ENCODE peak calls at places on chromosomes 5 and 9, in seven cellular contexts. U is CD8-positive, alpha-beta T cell; B is PC-3; D is HCT116; W is kidney epithelial cell; N is heart right ventricle; P is GM13976. E is an unnamed sample.

GRCh38 chr9:131233556-131233955 is 42.8 kb downstream of the FAM78A start:
- DNase-seq in N (no peak), P (no peak), U (no peak), D (no peak), W (no peak), B (no peak), E (no peak)

GRCh38 chr5:127088226-127088625 is 14.9 kb upstream of the C5orf63 start:
- DNase-seq in N (no peak), U (no peak), D (no peak), W (peak), P (no peak), B (peak), E (peak)

GRCh38 chr5:175286981-175287380 is 157.0 kb downstream of the DRD1 start:
- DNase-seq in W (no peak), D (no peak), N (no peak), P (no peak), U (no peak), B (no peak), E (no peak)

GRCh38 chr9:79568337-79569084 is 3.3 kb upstream of the TLE4 start:
- DNase-seq in W (no peak), P (no peak), U (no peak), N (no peak), D (no peak), B (no peak), E (no peak)

GRCh38 chr5:16713386-16713928 is 96.7 kb upstream of the RETREG1 start:
- DNase-seq in P (no peak), U (no peak), B (no peak), W (no peak), N (no peak), D (no peak), E (no peak)

GRCh38 chr9:34486572-34486971 is 28.0 kb downstream of the DNAI1 start:
- DNase-seq in P (no peak), D (no peak), U (no peak), N (no peak), W (no peak), B (no peak), E (no peak)

GRCh38 chr9:98897745-98898144 is 46.0 kb upstream of the COL15A1 start:
- DNase-seq in N (no peak), P (no peak), U (no peak), B (peak), D (no peak), W (no peak), E (no peak)

GRCh38 chr9:132773764-132774339 is 103.6 kb downstream of the GTF3C4 start:
- DNase-seq in W (no peak), B (no peak), D (no peak), P (no peak), U (no peak), N (no peak), E (no peak)

GRCh38 chr9:113887436-113887835 is 11.3 kb downstream of the ZNF618 start:
- DNase-seq in U (no peak), P (no peak), N (no peak), B (no peak), D (no peak), W (no peak), E (no peak)

GRCh38 chr9:19137282-19137681 is 10.0 kb upstream of the PLIN2 start:
- DNase-seq in P (no peak), W (peak), B (peak), N (no peak), D (no peak), U (no peak), E (peak)

GRCh38 chr9:35044071-35044470 is 28.4 kb downstream of the VCP start:
- DNase-seq in U (no peak), W (no peak), D (no peak), N (no peak), B (no peak), P (no peak), E (no peak)

GRCh38 chr9:81621785-81622243 is 67.5 kb downstream of the TLE1 start:
- DNase-seq in P (no peak), D (no peak), N (no peak), U (no peak), W (no peak), B (no peak), E (no peak)

GRCh38 chr9:121527371-121527770 is 27.7 kb upstream of the GGTA1 start:
- DNase-seq in B (no peak), P (no peak), U (no peak), D (no peak), N (peak), W (no peak), E (no peak)

GRCh38 chr5:109448838-109449237 is 39.1 kb upstream of the PJA2 start:
- DNase-seq in D (no peak), B (no peak), P (no peak), W (no peak), N (no peak), U (no peak), E (no peak)

GRCh38 chr9:125997510-125997823 is 250.3 kb downstream of the PBX3 start:
- DNase-seq in N (no peak), D (no peak), B (no peak), W (no peak), P (no peak), U (no peak), E (no peak)

GRCh38 chr9:82184524-82184923 is 196.0 kb downstream of the SPATA31D1 start:
- DNase-seq in U (no peak), P (no peak), N (no peak), W (no peak), D (no peak), B (no peak), E (no peak)

GRCh38 chr5:159426694-159427093 is 96.4 kb upstream of the IL12B start:
- DNase-seq in N (no peak), D (no peak), U (no peak), B (no peak), W (no peak), P (no peak), E (no peak)

GRCh38 chr5:132680780-132681475 is 7.1 kb downstream of the IL4 start:
- DNase-seq in U (peak), B (no peak), N (no peak), W (no peak), D (no peak), P (no peak), E (no peak)

GRCh38 chr5:111070272-111071134 is 1.0 kb upstream of the TSLP start:
- DNase-seq in N (no peak), U (no peak), P (no peak), W (no peak), B (no peak), D (no peak), E (peak)

GRCh38 chr5:122615146-122615545 is 159.7 kb upstream of the SNX2 start:
- DNase-seq in W (no peak), N (no peak), U (no peak), B (no peak), D (no peak), P (no peak), E (no peak)

GRCh38 chr9:92048924-92049625 is 66.1 kb downstream of the SPTLC1 start:
- DNase-seq in B (no peak), P (no peak), U (no peak), W (no peak), N (no peak), D (no peak), E (peak)

GRCh38 chr5:95730730-95731570 is at the start of gene RHOBTB3:
- DNase-seq in N (peak), D (peak), B (peak), P (peak), U (peak), W (no peak), E (peak)

GRCh38 chr5:21254161-21254560 is 1266.2 kb upstream of the CDH18 start:
- DNase-seq in W (no peak), P (no peak), N (no peak), D (no peak), B (no peak), U (no peak), E (no peak)

GRCh38 chr5:96125335-96125891 is 163.8 kb upstream of the ELL2 start:
- DNase-seq in W (no peak), P (no peak), B (no peak), U (no peak), D (no peak), N (peak), E (peak)

GRCh38 chr9:118575341-118576070 is 793.7 kb downstream of the BRINP1 start:
- DNase-seq in W (no peak), P (no peak), N (no peak), D (no peak), B (no peak), U (no peak), E (peak)

GRCh38 chr9:96874947-96875459 is 20.7 kb upstream of the ZNF782 start:
- DNase-seq in W (peak), U (no peak), N (no peak), P (peak), B (peak), D (peak), E (no peak)

GRCh38 chr9:26675055-26675454 is 217.5 kb downstream of the CAAP1 start:
- DNase-seq in N (no peak), B (peak), W (no peak), D (no peak), U (no peak), P (no peak), E (peak)

GRCh38 chr9:89179920-89180667 is 1.5 kb upstream of the SHC3 start:
- DNase-seq in W (peak), N (peak), U (peak), P (peak), B (peak), D (peak), E (peak)

GRCh38 chr5:53333160-53333559 is 147.3 kb upstream of the FST start:
- DNase-seq in W (no peak), N (no peak), B (peak), U (no peak), P (no peak), D (no peak), E (peak)

GRCh38 chr5:145483211-145483610 is 351.9 kb downstream of the PRELID2 start:
- DNase-seq in W (peak), D (no peak), U (no peak), P (no peak), B (peak), N (no peak), E (peak)

GRCh38 chr5:73119492-73120157 is 750 bp upstream of the TMEM171 start:
- DNase-seq in B (no peak), P (no peak), D (no peak), U (no peak), N (no peak), W (no peak), E (no peak)

GRCh38 chr5:56406221-56406620 is 173.1 kb upstream of the ANKRD55 start:
- DNase-seq in U (no peak), P (no peak), D (no peak), W (no peak), N (no peak), B (no peak), E (no peak)

GRCh38 chr9:71105192-71105591 is 16.2 kb downstream of the TRPM3 start:
- DNase-seq in B (no peak), D (no peak), W (no peak), P (no peak), U (no peak), N (no peak), E (no peak)

GRCh38 chr5:37722236-37723146 is 117.3 kb downstream of the GDNF start:
- DNase-seq in W (peak), B (peak), D (peak), U (no peak), P (peak), N (no peak), E (peak)

GRCh38 chr5:33401482-33402390 is 39.0 kb upstream of the TARS1 start:
- DNase-seq in W (peak), N (no peak), P (no peak), D (peak), B (peak), U (no peak), E (peak)

GRCh38 chr9:135085830-135086546 is 1.5 kb upstream of the OLFM1 start:
- DNase-seq in D (peak), P (peak), U (no peak), N (peak), B (peak), W (no peak), E (peak)

GRCh38 chr5:14277407-14278320 is 134.5 kb downstream of the TRIO start:
- DNase-seq in P (no peak), U (no peak), W (no peak), D (no peak), N (no peak), B (no peak), E (no peak)

GRCh38 chr9:36793277-36793676 is 220.6 kb downstream of the MELK start:
- DNase-seq in U (no peak), D (peak), P (no peak), W (no peak), N (no peak), B (no peak), E (no peak)
- TF ChIP-seq CTCF in U (no peak), D (peak), P (no peak), W (peak), N (no peak), B (peak), E (peak)

GRCh38 chr5:141492168-141492885 is 3.4 kb downstream of the PCDHGC5 start:
- DNase-seq in U (no peak), D (no peak), P (peak), W (no peak), B (no peak), N (no peak), E (no peak)

GRCh38 chr5:141495456-141495811 is 6.6 kb downstream of the PCDHGC5 start:
- DNase-seq in P (no peak), D (no peak), U (no peak), N (no peak), B (no peak), W (no peak), E (no peak)

GRCh38 chr5:141491323-141492167 is 2.7 kb downstream of the PCDHGC5 start:
- DNase-seq in D (no peak), N (no peak), U (no peak), P (no peak), B (no peak), W (no peak), E (no peak)

GRCh38 chr5:141494761-141495455 is 6.0 kb downstream of the PCDHGC5 start:
- DNase-seq in P (no peak), U (no peak), B (no peak), W (no peak), D (no peak), N (no peak), E (no peak)

GRCh38 chr5:141493500-141494422 is 4.9 kb downstream of the PCDHGC5 start:
- DNase-seq in U (no peak), B (no peak), D (no peak), W (no peak), N (no peak), P (no peak), E (peak)
- TF ChIP-seq CTCF in U (no peak), B (no peak), D (no peak), W (no peak), N (no peak), P (no peak), E (no peak)

DNA sequence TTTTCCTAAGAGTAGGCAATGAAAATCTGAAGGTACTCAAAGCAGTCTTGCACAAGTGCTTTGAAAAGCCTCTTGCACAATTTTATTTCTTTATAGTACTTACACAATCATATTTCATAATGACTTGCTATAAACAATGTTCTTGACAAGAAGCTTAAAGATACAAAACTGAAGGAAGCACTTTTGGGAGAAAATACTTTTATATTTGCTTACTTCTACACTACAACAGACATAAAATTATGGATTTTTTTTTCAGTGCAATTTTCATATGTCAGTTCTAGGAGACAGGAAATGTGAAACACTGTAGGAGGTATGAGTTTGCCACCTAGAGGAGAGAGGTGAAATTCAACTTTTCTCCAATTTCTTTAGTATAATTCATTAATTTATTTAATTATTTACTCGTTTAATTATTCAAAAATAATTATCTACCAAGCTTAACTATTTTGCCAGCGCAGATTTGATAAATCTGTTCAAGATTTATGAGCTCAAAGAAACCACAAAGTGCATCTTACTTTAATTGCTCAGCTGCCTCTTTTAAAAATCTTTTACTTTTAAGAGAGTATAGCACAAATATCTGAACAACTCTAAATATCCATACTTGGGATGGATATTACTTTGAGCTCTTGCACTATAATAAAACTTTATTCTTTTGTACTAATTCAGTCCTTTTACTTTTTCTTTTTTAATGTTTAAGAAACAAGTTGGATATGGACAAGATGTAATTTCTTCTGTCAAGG is 29.0 kb upstream of the CDKN2B start:
- DNase-seq in B (peak), U (no peak), W (no peak), N (no peak), D (peak), P (no peak), E (peak)
- TF ChIP-seq CTCF in B (peak), U (peak), W (peak), N (peak), D (peak), P (peak), E (peak)

GRCh38 chr9:23825700-23826099 is 340 bp downstream of the ELAVL2 start:
- DNase-seq in N (no peak), P (no peak), D (no peak), U (no peak), W (no peak), B (no peak), E (no peak)

GRCh38 chr9:23825143-23825531 is 903 bp downstream of the ELAVL2 start:
- DNase-seq in P (no peak), D (no peak), U (no peak), B (no peak), W (no peak), N (no peak), E (no peak)

GRCh38 chr9:23822331-23823169 is 3.5 kb downstream of the ELAVL2 start:
- DNase-seq in B (no peak), N (no peak), D (no peak), U (no peak), W (no peak), P (peak), E (no peak)

GRCh38 chr9:23826120-23826629 is at the start of gene ELAVL2:
- DNase-seq in N (peak), P (peak), U (no peak), D (no peak), B (peak), W (peak), E (no peak)

GRCh38 chr9:23824241-23825142 is 1.5 kb downstream of the ELAVL2 start:
- DNase-seq in N (no peak), B (peak), D (no peak), U (no peak), P (peak), W (no peak), E (no peak)
- TF ChIP-seq CTCF in N (no peak), B (no peak), D (no peak), U (no peak), P (no peak), W (no peak), E (no peak)

GRCh38 chr5:150778103-150778516 is 447 bp upstream of the SMIM3 start:
- DNase-seq in N (no peak), D (no peak), U (no peak), P (no peak), B (peak), W (no peak), E (no peak)

GRCh38 chr5:150778517-150779396 is at the start of gene SMIM3:
- DNase-seq in B (peak), W (no peak), D (no peak), P (peak), N (peak), U (peak), E (peak)

GRCh38 chr5:150780180-150780692 is 1.7 kb downstream of the SMIM3 start:
- DNase-seq in D (no peak), N (peak), B (no peak), U (no peak), W (peak), P (peak), E (peak)

GRCh38 chr5:150780816-150781221 is 2.3 kb downstream of the SMIM3 start:
- DNase-seq in U (no peak), W (no peak), P (no peak), N (no peak), B (peak), D (no peak), E (peak)

GRCh38 chr5:150779397-150780179 is 1.0 kb downstream of the SMIM3 start:
- DNase-seq in P (no peak), W (no peak), D (no peak), U (no peak), B (no peak), N (no peak), E (no peak)
- TF ChIP-seq CTCF in P (no peak), W (no peak), D (no peak), U (no peak), B (no peak), N (no peak), E (no peak)

GRCh38 chr5:137872476-137872875 is 4.8 kb downstream of the MYOT start:
- DNase-seq in W (no peak), P (no peak), B (no peak), D (no peak), U (no peak), N (no peak), E (no peak)

GRCh38 chr5:137870647-137871339 is 3.1 kb downstream of the MYOT start:
- DNase-seq in U (no peak), W (no peak), P (no peak), N (no peak), D (no peak), B (no peak), E (no peak)

GRCh38 chr5:137871571-137871970 is 3.9 kb downstream of the MYOT start:
- DNase-seq in U (no peak), P (no peak), N (no peak), D (no peak), W (no peak), B (no peak), E (no peak)

GRCh38 chr5:137866541-137867388 is 895 bp upstream of the MYOT start:
- DNase-seq in W (no peak), D (no peak), U (no peak), B (no peak), N (no peak), P (no peak), E (no peak)

DNA sequence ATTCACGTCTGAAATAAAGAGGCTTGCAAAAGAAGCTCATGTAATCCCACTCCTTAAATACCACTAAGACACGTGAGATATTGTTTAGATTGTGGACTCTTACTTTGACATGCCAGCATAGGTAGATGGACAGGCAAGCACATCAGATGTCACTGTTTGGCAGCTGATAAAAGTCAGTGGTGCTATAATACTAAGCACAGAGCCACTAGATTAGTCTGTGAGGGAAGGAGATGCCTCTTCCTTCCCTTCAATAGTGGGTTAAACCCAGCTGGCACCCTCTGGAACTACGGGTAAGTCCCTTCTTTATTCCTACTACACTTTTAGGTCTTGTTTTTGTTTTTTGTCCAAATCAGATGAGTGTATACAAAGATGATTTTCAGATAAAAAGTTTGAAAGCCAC is at the start of gene MYOT:
- DNase-seq in N (no peak), P (no peak), U (no peak), D (no peak), W (no peak), B (no peak), E (no peak)
- TF ChIP-seq CTCF in N (no peak), P (no peak), U (no peak), D (no peak), W (no peak), B (no peak), E (no peak)

DNA sequence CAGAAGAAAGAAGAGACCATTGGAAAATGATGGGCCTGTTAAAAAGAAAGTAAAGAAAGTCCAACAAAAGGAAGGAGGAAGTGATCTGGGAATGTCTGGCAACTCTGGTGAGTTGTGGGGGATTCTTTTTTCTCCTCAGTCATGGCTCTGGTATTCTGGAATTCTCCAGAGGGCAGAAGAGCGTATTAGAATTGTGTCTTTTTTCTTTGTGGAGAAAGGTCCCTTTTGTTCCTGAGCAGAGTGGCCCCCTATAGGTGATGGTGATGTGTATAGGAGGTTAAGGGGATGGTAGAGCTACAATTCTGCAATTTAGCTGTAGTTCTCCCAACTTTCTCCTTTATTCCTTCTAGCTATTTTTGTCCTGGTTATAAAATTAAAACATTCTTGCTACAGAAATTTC is 1.6 kb upstream of the DHFR start:
- DNase-seq in D (no peak), B (no peak), N (no peak), P (no peak), U (no peak), W (no peak), E (no peak)
- TF ChIP-seq CTCF in D (no peak), B (peak), N (no peak), P (no peak), U (no peak), W (peak), E (peak)

E was measured in HFFc6.